ENCODE peak calls at places on chromosomes 16 and 17, in ten cellular contexts. V is lower lobe of right lung, B is IMR-90, D is stomach, G is AG04450, J is ovary, R is heart right ventricle, Q is spleen, E is DND-41, S is heart left ventricle. T is an unnamed sample.
A peak's percentile ranks its signal among the peaks of the same experiment; 100 is the strongest.

GRCh38 chr16:56600398-56600999 is 7.9 kb upstream of the MT2A start:
- DNase-seq in V (no peak), S (no peak), Q (no peak), G (no peak), E (peak; percentile 28), B (peak; percentile 66), R (no peak), J (peak; percentile 48), D (peak; percentile 44), T (peak; percentile 49)

GRCh38 chr17:79873583-79873982 is 34.3 kb upstream of the CBX4 start:
- DNase-seq in R (no peak), E (no peak), V (no peak), J (no peak), B (no peak), S (no peak), D (no peak), G (no peak), Q (no peak), T (no peak)

GRCh38 chr16:16167927-16168326 is 55.4 kb downstream of the ABCC6 start:
- DNase-seq in D (no peak), R (no peak), G (no peak), B (no peak), Q (peak; percentile 40), V (no peak), E (no peak), S (no peak), J (no peak), T (no peak)

GRCh38 chr17:45791935-45792334 is 7.8 kb downstream of the CRHR1 start:
- DNase-seq in B (no peak), Q (no peak), D (peak; percentile 35), E (no peak), V (no peak), G (no peak), S (no peak), J (no peak), R (no peak), T (no peak)

GRCh38 chr17:18377437-18378204 is at the start of gene EVPLL:
- DNase-seq in J (no peak), B (no peak), V (peak; percentile 92), G (no peak), D (peak; percentile 82), Q (peak; percentile 83), S (no peak), E (peak; percentile 13), R (no peak), T (no peak)

GRCh38 chr16:86579268-86580062 is 1.1 kb downstream of the FOXL1 start:
- DNase-seq in G (no peak), R (peak; percentile 51), Q (no peak), J (no peak), E (no peak), B (no peak), S (no peak), V (no peak), D (no peak), T (no peak)

GRCh38 chr17:62644487-62645173 is 17.2 kb downstream of the MRC2 start:
- DNase-seq in V (no peak), J (no peak), E (no peak), G (no peak), Q (no peak), S (no peak), B (no peak), D (no peak), R (no peak), T (no peak)

GRCh38 chr16:13436641-13437423 is 483.1 kb upstream of the ERCC4 start:
- DNase-seq in D (no peak), S (no peak), R (no peak), V (no peak), J (no peak), Q (no peak), B (no peak), E (no peak), G (no peak), T (no peak)

GRCh38 chr17:77022766-77023165 is 118.0 kb upstream of the SEC14L1 start:
- DNase-seq in Q (no peak), V (no peak), E (no peak), G (no peak), J (no peak), D (no peak), S (no peak), B (no peak), R (no peak), T (no peak)

GRCh38 chr17:77020973-77021372 is 119.8 kb upstream of the SEC14L1 start:
- DNase-seq in J (no peak), Q (no peak), G (no peak), V (no peak), E (no peak), D (no peak), R (no peak), S (no peak), B (no peak), T (no peak)

GRCh38 chr17:77018504-77018903 is 122.3 kb upstream of the SEC14L1 start:
- DNase-seq in E (no peak), B (no peak), S (no peak), Q (no peak), V (no peak), J (no peak), R (no peak), D (no peak), G (no peak), T (no peak)

GRCh38 chr17:77025781-77026180 is 115.0 kb upstream of the SEC14L1 start:
- DNase-seq in G (no peak), E (no peak), R (no peak), D (no peak), J (no peak), Q (no peak), B (no peak), S (no peak), V (no peak), T (no peak)

DNA sequence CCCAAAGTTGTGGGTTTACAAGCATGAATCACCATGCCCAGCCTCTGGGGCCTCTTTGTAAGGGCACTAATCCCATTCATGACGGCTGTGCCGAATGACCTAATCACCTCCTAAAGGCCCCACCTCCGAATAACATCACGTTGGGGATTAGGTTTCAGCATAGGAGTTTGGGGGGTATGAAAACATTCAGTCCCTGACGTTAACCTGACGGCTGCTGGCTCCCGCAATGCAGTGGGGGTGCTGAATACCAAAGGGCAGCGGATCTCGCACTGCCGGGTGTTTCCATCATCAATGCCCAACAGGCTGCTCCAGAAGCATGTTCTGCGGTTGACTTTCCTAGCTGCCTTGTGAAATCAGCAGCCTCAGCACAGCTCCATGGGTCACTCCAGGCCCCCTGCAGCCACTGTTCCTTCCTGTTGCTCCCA is 120.8 kb upstream of the SEC14L1 start:
- DNase-seq in Q (no peak), J (no peak), R (no peak), G (no peak), V (no peak), D (no peak), B (no peak), E (no peak), S (no peak), T (no peak)
- H3K27ac ChIP-seq in Q (no peak overlapping the region), J (no peak overlapping the region), R (no peak overlapping the region), G (no peak overlapping the region), V (no peak overlapping the region), D (no peak overlapping the region), B (no peak overlapping the region), E (no peak overlapping the region), S (no peak overlapping the region), T (no peak overlapping the region)

GRCh38 chr17:55730808-55731207 is 8.1 kb upstream of the TMEM100 start:
- DNase-seq in R (no peak), E (no peak), Q (no peak), G (no peak), V (no peak), S (no peak), D (no peak), B (no peak), J (no peak), T (no peak)
- H3K4me3 ChIP-seq in R (peak overlapping the region; percentile 38), E (no peak overlapping the region), Q (no peak overlapping the region), G (no peak overlapping the region), V (peak overlapping the region; percentile 41), S (peak overlapping the region; percentile 40), D (no peak overlapping the region), B (no peak overlapping the region), J (no peak overlapping the region), T (no peak overlapping the region)

GRCh38 chr17:20074001-20074400 is 64.8 kb downstream of the SPECC1 start:
- DNase-seq in Q (no peak), S (no peak), R (no peak), J (no peak), D (no peak), G (no peak), V (no peak), B (no peak), E (no peak), T (no peak)

GRCh38 chr17:20073056-20073979 is 64.2 kb downstream of the SPECC1 start:
- DNase-seq in G (no peak), B (peak; percentile 10), V (peak; percentile 67), D (peak; percentile 34), Q (peak; percentile 83), J (peak; percentile 65), E (peak; percentile 34), R (peak; percentile 64), S (peak; percentile 66), T (peak; percentile 55)

GRCh38 chr17:20071824-20072691 is 62.9 kb downstream of the SPECC1 start:
- DNase-seq in G (no peak), Q (no peak), R (no peak), B (no peak), J (no peak), D (no peak), V (no peak), S (no peak), E (no peak), T (no peak)

GRCh38 chr17:20074489-20074888 is 65.3 kb downstream of the SPECC1 start:
- DNase-seq in B (no peak), J (no peak), R (no peak), E (no peak), V (no peak), S (no peak), D (no peak), Q (no peak), G (no peak), T (no peak)

DNA sequence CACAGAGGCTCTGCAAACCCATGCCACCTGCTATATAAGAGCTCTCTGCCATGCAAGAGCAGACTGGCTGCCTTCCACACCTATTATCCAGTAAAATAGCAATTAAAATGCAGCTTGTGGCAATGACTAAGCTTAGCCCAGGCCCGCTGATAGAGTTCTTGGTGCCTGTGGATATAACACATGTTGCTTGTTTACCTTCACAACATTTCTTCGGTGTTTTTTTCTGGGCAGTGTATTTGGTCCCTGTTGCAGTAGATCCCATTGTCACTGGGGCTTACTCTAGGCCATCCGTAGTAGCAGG is 63.5 kb downstream of the SPECC1 start:
- DNase-seq in R (no peak), Q (no peak), S (no peak), E (no peak), G (no peak), V (no peak), D (no peak), J (no peak), B (no peak), T (no peak)
- H3K27ac ChIP-seq in R (peak overlapping the region; percentile 74), Q (peak overlapping the region; percentile 78), S (no peak overlapping the region), E (no peak overlapping the region), G (no peak overlapping the region), V (no peak overlapping the region), D (no peak overlapping the region), J (no peak overlapping the region), B (no peak overlapping the region), T (peak overlapping the region; percentile 83)

GRCh38 chr16:2840914-2841313 is 10.8 kb downstream of the ZG16B start:
- DNase-seq in Q (peak; percentile 72), J (no peak), S (no peak), R (no peak), G (no peak), B (no peak), V (peak; percentile 37), E (no peak), D (no peak), T (no peak)

GRCh38 chr16:2839650-2840450 is 9.7 kb downstream of the ZG16B start:
- DNase-seq in G (no peak), S (no peak), Q (peak; percentile 58), E (no peak), R (no peak), J (no peak), V (peak; percentile 27), B (no peak), D (no peak), T (no peak)

GRCh38 chr16:2841606-2842339 is 11.7 kb downstream of the ZG16B start:
- DNase-seq in V (peak; percentile 36), J (no peak), S (no peak), G (no peak), Q (peak; percentile 74), R (no peak), D (no peak), E (no peak), B (no peak), T (no peak)

GRCh38 chr16:2843526-2843925 is 13.4 kb downstream of the ZG16B start:
- DNase-seq in G (no peak), S (no peak), D (no peak), Q (peak; percentile 52), E (no peak), V (no peak), B (no peak), J (no peak), R (no peak), T (no peak)

GRCh38 chr16:2842340-2843000 is 12.4 kb downstream of the ZG16B start:
- DNase-seq in Q (peak; percentile 89), D (peak; percentile 50), B (no peak), V (peak; percentile 67), J (peak; percentile 38), G (no peak), E (peak; percentile 22), R (peak; percentile 67), S (peak; percentile 35), T (no peak)
- H3K4me3 ChIP-seq in Q (no peak overlapping the region), D (peak overlapping the region; percentile 33), B (no peak overlapping the region), V (peak overlapping the region; percentile 10), J (no peak overlapping the region), G (no peak overlapping the region), E (no peak overlapping the region), R (peak overlapping the region; percentile 23), S (peak overlapping the region; percentile 45), T (peak overlapping the region; percentile 20)

T was measured in dorsolateral prefrontal cortex.